ENCODE peak calls at places on chromosome 11, in five cellular contexts. One of them, this sample, is unnamed.

GRCh38 chr11:15779518-15779917 is 576.8 kb downstream of the SOX6 start:
- DNase-seq in uterus: no peak
- DNase-seq in body of pancreas: no peak
- DNase-seq in IMR-90: peak
- DNase-seq in stomach: no peak
- DNase-seq in this sample: no peak

GRCh38 chr11:13238879-13239514 is 38.6 kb upstream of the BMAL1 start:
- DNase-seq in body of pancreas: peak
- DNase-seq in uterus: no peak
- DNase-seq in IMR-90: peak
- DNase-seq in stomach: peak
- DNase-seq in this sample: no peak

GRCh38 chr11:69062169-69062855 is 13.6 kb downstream of the TPCN2 start:
- DNase-seq in IMR-90: no peak
- DNase-seq in stomach: no peak
- DNase-seq in uterus: no peak
- DNase-seq in body of pancreas: no peak
- DNase-seq in this sample: no peak

GRCh38 chr11:90493379-90493778 is 270.5 kb upstream of the CHORDC1 start:
- DNase-seq in IMR-90: no peak
- DNase-seq in body of pancreas: no peak
- DNase-seq in stomach: no peak
- DNase-seq in uterus: no peak
- DNase-seq in this sample: no peak

GRCh38 chr11:17845431-17845881 is 110.9 kb downstream of the KCNC1 start:
- DNase-seq in IMR-90: peak
- DNase-seq in stomach: no peak
- DNase-seq in body of pancreas: no peak
- DNase-seq in uterus: no peak
- DNase-seq in this sample: peak

GRCh38 chr11:13355191-13355590 is 77.6 kb downstream of the BMAL1 start:
- DNase-seq in uterus: no peak
- DNase-seq in stomach: no peak
- DNase-seq in IMR-90: no peak
- DNase-seq in body of pancreas: no peak
- DNase-seq in this sample: no peak

GRCh38 chr11:16280256-16280682 is 76.1 kb downstream of the SOX6 start:
- DNase-seq in uterus: no peak
- DNase-seq in IMR-90: no peak
- DNase-seq in body of pancreas: no peak
- DNase-seq in stomach: peak
- DNase-seq in this sample: no peak

GRCh38 chr11:121479355-121479754 is 26.6 kb upstream of the SORL1-AS1 start:
- DNase-seq in stomach: no peak
- DNase-seq in uterus: no peak
- DNase-seq in body of pancreas: no peak
- DNase-seq in IMR-90: no peak
- DNase-seq in this sample: no peak

GRCh38 chr11:13929551-13929950 is 33.0 kb upstream of the SPON1 start:
- DNase-seq in stomach: no peak
- DNase-seq in IMR-90: no peak
- DNase-seq in uterus: no peak
- DNase-seq in body of pancreas: no peak
- DNase-seq in this sample: no peak

GRCh38 chr11:70825893-70826540 is 426.4 kb downstream of the SHANK2 start:
- DNase-seq in IMR-90: no peak
- DNase-seq in uterus: no peak
- DNase-seq in body of pancreas: peak
- DNase-seq in stomach: no peak
- DNase-seq in this sample: no peak

GRCh38 chr11:58142781-58143180 is 17.5 kb upstream of the OR9I1 start:
- DNase-seq in body of pancreas: no peak
- DNase-seq in uterus: no peak
- DNase-seq in IMR-90: no peak
- DNase-seq in stomach: no peak
- DNase-seq in this sample: no peak
- TF ChIP-seq POLR2A in body of pancreas: no peak
- TF ChIP-seq POLR2A in uterus: no peak
- TF ChIP-seq POLR2A in IMR-90: no peak
- TF ChIP-seq POLR2A in stomach: no peak
- TF ChIP-seq POLR2A in this sample: no peak

GRCh38 chr11:128506999-128507591 is 80.3 kb downstream of the ETS1 start:
- DNase-seq in IMR-90: peak
- DNase-seq in stomach: peak
- DNase-seq in uterus: peak
- DNase-seq in body of pancreas: peak
- DNase-seq in this sample: no peak
- TF ChIP-seq POLR2A in IMR-90: peak
- TF ChIP-seq POLR2A in stomach: peak
- TF ChIP-seq POLR2A in uterus: peak
- TF ChIP-seq POLR2A in body of pancreas: peak
- TF ChIP-seq POLR2A in this sample: peak

DNA sequence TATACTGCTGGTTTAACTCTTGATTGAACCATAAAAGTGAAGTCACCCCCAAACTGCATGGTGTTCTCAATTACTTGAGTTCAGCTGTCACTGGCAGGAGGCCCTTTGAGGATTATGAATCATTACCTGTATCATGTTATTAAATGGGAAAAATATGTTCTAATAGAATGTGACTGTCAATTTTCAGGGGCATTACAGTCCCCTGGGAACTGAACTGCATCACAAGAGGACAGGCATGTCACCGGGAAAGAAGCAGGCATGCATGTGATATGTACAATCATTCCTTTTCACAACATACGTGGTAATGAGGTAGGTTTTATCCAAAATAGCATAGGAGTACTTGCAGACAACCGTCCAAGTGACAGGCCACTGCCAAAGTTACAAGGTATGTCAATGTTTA is 165.9 kb downstream of the MAML2 start:
- DNase-seq in body of pancreas: no peak
- DNase-seq in stomach: no peak
- DNase-seq in IMR-90: no peak
- DNase-seq in uterus: no peak
- DNase-seq in this sample: no peak
- TF ChIP-seq POLR2A in body of pancreas: no peak
- TF ChIP-seq POLR2A in stomach: no peak
- TF ChIP-seq POLR2A in IMR-90: no peak
- TF ChIP-seq POLR2A in uterus: no peak
- TF ChIP-seq POLR2A in this sample: no peak

GRCh38 chr11:10373340-10373739 is 68.5 kb downstream of the ADM start:
- DNase-seq in IMR-90: peak
- DNase-seq in stomach: no peak
- DNase-seq in uterus: no peak
- DNase-seq in body of pancreas: no peak
- DNase-seq in this sample: no peak
- TF ChIP-seq POLR2A in IMR-90: no peak
- TF ChIP-seq POLR2A in stomach: no peak
- TF ChIP-seq POLR2A in uterus: no peak
- TF ChIP-seq POLR2A in body of pancreas: no peak
- TF ChIP-seq POLR2A in this sample: no peak

DNA sequence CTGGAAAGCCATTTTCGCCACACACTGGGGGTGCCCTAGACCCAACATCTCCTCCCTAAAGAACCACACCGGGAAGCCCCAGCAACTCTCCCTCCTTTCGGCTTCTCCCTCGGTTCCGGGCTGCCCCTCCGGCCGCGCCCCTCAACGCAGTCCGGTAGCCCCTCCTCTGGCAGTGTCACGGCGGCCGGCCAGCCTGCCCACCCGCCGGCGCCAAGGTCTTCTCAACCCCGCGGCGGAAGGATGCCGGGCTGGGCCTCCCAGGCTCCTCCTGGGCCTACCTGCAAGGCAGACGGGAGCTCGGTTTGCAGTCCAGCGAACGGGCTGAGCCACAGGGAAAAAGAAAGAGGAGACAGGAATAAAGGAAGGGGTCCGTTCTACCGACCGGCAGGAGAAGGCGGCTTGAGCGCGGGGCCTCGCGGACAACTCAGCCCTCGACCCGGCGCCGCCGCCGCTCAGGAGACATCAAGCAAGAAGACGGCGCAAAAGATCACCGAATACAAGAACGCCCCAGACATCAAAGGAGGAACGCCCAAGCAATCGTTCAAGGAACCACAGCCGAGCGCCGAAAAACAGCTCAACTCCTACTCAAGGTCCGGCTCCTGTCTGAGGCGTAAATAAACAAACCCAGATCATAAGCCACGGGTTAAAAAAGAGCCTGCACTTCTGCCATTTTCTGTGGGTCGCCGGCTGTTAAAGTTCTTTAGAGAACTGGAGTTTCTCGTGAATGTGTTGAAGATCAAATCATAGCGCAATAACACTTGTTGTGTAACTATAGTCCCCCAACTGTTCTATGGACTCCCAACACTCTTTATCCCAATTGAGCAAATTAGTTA is at the start of gene AMBRA1:
- DNase-seq in body of pancreas: peak
- DNase-seq in stomach: peak
- DNase-seq in IMR-90: peak
- DNase-seq in uterus: peak
- DNase-seq in this sample: peak
- TF ChIP-seq POLR2A in body of pancreas: peak
- TF ChIP-seq POLR2A in stomach: no peak
- TF ChIP-seq POLR2A in IMR-90: peak
- TF ChIP-seq POLR2A in uterus: peak
- TF ChIP-seq POLR2A in this sample: peak

GRCh38 chr11:118168751-118169150 is 7.7 kb downstream of the SCN2B start:
- DNase-seq in uterus: no peak
- DNase-seq in body of pancreas: no peak
- DNase-seq in stomach: no peak
- DNase-seq in IMR-90: no peak
- DNase-seq in this sample: no peak
- TF ChIP-seq POLR2A in uterus: no peak
- TF ChIP-seq POLR2A in body of pancreas: no peak
- TF ChIP-seq POLR2A in stomach: no peak
- TF ChIP-seq POLR2A in IMR-90: no peak
- TF ChIP-seq POLR2A in this sample: no peak

GRCh38 chr11:58579192-58580129 is 598 bp downstream of the ZFP91 start:
- DNase-seq in uterus: peak
- DNase-seq in body of pancreas: peak
- DNase-seq in IMR-90: peak
- DNase-seq in stomach: peak
- DNase-seq in this sample: peak

GRCh38 chr11:58578635-58579191 is at the start of gene ZFP91:
- DNase-seq in uterus: peak
- DNase-seq in body of pancreas: peak
- DNase-seq in stomach: peak
- DNase-seq in IMR-90: peak
- DNase-seq in this sample: peak

GRCh38 chr11:58576792-58577440 is 1.3 kb upstream of the LPXN start:
- DNase-seq in body of pancreas: no peak
- DNase-seq in IMR-90: peak
- DNase-seq in uterus: no peak
- DNase-seq in stomach: no peak
- DNase-seq in this sample: no peak

GRCh38 chr11:58577441-58578135 is 1.3 kb upstream of the ZFP91 start:
- DNase-seq in uterus: no peak
- DNase-seq in IMR-90: peak
- DNase-seq in body of pancreas: peak
- DNase-seq in stomach: peak
- DNase-seq in this sample: no peak

DNA sequence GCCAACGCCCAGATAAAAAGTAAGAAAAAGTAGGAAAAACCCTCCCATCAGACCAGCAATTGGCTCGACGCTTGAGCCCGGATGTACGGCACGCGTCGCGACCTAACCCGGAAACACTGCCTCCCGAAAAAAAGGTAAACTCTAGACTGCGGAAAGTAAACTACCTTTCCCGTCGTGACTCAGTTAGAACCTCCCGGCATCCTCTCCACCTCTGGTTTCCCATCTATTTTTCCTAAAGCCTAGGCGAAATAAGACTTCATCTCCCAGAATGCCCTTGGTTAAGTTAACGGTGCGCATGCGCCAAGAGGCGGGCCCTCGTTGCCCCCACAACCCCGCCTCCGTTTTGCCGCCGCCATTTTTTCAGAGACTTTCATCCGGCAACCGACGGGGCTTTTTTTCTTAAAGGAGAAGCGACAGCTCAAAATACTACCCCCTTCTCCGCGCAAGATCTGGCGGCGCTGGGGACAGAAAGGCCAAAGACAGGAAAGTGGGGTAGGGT is 678 bp upstream of the ZFP91 start:
- DNase-seq in body of pancreas: peak
- DNase-seq in stomach: peak
- DNase-seq in uterus: peak
- DNase-seq in IMR-90: peak
- DNase-seq in this sample: peak
- TF ChIP-seq POLR2A in body of pancreas: no peak
- TF ChIP-seq POLR2A in stomach: no peak
- TF ChIP-seq POLR2A in uterus: no peak
- TF ChIP-seq POLR2A in IMR-90: peak
- TF ChIP-seq POLR2A in this sample: no peak

DNA sequence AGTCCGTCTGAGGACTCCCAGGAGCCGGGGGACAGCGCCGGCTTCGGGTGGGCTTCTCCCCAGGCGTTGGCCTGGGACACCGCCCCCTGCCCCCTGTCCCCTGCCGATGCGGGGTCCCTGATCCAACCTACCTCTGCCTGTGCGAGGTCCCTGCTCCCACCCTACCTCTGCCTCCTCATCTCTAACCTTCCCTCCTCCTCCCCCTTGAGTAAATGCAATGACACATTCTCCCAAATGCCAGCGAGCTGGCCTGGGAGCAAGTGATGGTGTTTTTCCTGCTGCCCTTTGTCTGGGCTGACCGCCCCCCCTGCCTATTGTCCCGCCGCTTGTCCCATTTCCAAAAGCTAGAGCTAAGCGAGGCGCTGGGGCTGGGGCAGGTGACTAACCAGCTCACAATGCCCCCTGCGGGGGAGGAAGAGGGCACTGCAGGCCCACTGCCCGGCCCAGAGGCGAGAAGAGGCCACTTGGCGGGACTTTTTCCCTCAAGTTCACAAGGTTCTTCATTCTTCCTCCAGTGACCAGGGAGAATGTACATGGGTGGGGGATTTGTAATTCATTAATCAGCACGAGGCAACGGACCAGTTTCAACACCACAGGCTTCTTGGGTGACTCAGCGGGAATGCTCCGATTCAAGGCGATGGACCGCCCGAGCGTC is 645 bp upstream of the CLCF1 start:
- DNase-seq in body of pancreas: peak
- DNase-seq in stomach: peak
- DNase-seq in IMR-90: peak
- DNase-seq in uterus: peak
- DNase-seq in this sample: peak
- TF ChIP-seq POLR2A in body of pancreas: peak
- TF ChIP-seq POLR2A in stomach: no peak
- TF ChIP-seq POLR2A in IMR-90: peak
- TF ChIP-seq POLR2A in uterus: peak
- TF ChIP-seq POLR2A in this sample: peak

GRCh38 chr11:19079643-19080440 is 19.3 kb upstream of the MRGPRX2 start:
- DNase-seq in body of pancreas: peak
- DNase-seq in uterus: peak
- DNase-seq in stomach: no peak
- DNase-seq in IMR-90: peak
- DNase-seq in this sample: peak
- TF ChIP-seq POLR2A in body of pancreas: no peak
- TF ChIP-seq POLR2A in uterus: no peak
- TF ChIP-seq POLR2A in stomach: no peak
- TF ChIP-seq POLR2A in IMR-90: no peak
- TF ChIP-seq POLR2A in this sample: no peak